ENCODE peak calls at places on chromosome 22, in five cellular contexts. K is right lobe of liver, X is esophagus muscularis mucosa, V is epithelial cell of proximal tubule, B is fibroblast of mammary gland. E is an unnamed sample.

GRCh38 chr22:41242396-41243117 is 1.8 kb upstream of the CHADL start:
- DNase-seq in K (no peak), X (no peak), V (no peak), B (no peak), E (no peak)

GRCh38 chr22:26671317-26672059 is 14.1 kb downstream of the MIAT start:
- DNase-seq in K (peak; percentile 49), X (no peak), V (no peak), B (no peak), E (no peak)

GRCh38 chr22:36197065-36197440 is 4.6 kb downstream of the APOL4 start:
- DNase-seq in K (no peak), X (no peak), V (no peak), B (peak; percentile 57), E (no peak)

GRCh38 chr22:36081023-36081431 is 52.4 kb upstream of the RBFOX2 start:
- DNase-seq in K (no peak), X (no peak), V (peak; percentile 52), B (peak; percentile 99), E (peak; percentile 96)

GRCh38 chr22:41261541-41262249 is 21.0 kb upstream of the CHADL start:
- DNase-seq in K (no peak), X (no peak), V (no peak), B (no peak), E (no peak)

GRCh38 chr22:30825711-30826505 is 131.2 kb downstream of the OSBP2 start:
- DNase-seq in K (no peak), X (no peak), V (no peak), B (no peak), E (no peak)

GRCh38 chr22:37425800-37426531 is 1.3 kb downstream of the ELFN2 start:
- DNase-seq in K (no peak), X (no peak), V (no peak), B (no peak), E (peak; percentile 24)

GRCh38 chr22:35135165-35135564 is 69.2 kb downstream of the ISX start:
- DNase-seq in K (no peak), X (no peak), V (no peak), B (no peak), E (no peak)

GRCh38 chr22:26172389-26172990 is 3.2 kb downstream of the SEZ6L start:
- DNase-seq in K (peak; percentile 35), X (no peak), V (peak; percentile 1), B (peak; percentile 13), E (no peak)

GRCh38 chr22:37416806-37417205 is 10.5 kb downstream of the ELFN2 start:
- DNase-seq in K (no peak), X (no peak), V (no peak), B (no peak), E (no peak)

GRCh38 chr22:44755418-44755817 is 3.0 kb downstream of the ARHGAP8 start:
- DNase-seq in K (no peak), X (no peak), V (no peak), B (no peak), E (no peak)

GRCh38 chr22:39277135-39277607 is 32.4 kb upstream of the PDGFB start:
- DNase-seq in K (no peak), X (no peak), V (no peak), B (peak; percentile 83), E (peak; percentile 18)

GRCh38 chr22:39383841-39384625 is 15.5 kb upstream of the TAB1 start:
- DNase-seq in K (no peak), X (no peak), V (no peak), B (no peak), E (no peak)

GRCh38 chr22:30701872-30702271 is 7.2 kb downstream of the OSBP2 start:
- DNase-seq in K (no peak), X (no peak), V (no peak), B (peak; percentile 35), E (no peak)

GRCh38 chr22:28867191-28867590 is 16.2 kb upstream of the ZNRF3 start:
- DNase-seq in K (no peak), X (no peak), V (no peak), B (no peak), E (no peak)

GRCh38 chr22:25942989-25943411 is 201.0 kb downstream of the MYO18B start:
- DNase-seq in K (no peak), X (no peak), V (no peak), B (no peak), E (no peak)

GRCh38 chr22:27422442-27422841 is 379.1 kb downstream of the MN1 start:
- DNase-seq in K (no peak), X (no peak), V (no peak), B (no peak), E (no peak)

GRCh38 chr22:27795053-27795452 is 6.5 kb downstream of the MN1 start:
- DNase-seq in K (no peak), X (no peak), V (no peak), B (no peak), E (no peak)

GRCh38 chr22:35970601-35971417 is 57.8 kb downstream of the RBFOX2 start:
- DNase-seq in K (no peak), X (no peak), V (no peak), B (no peak), E (no peak)

GRCh38 chr22:39802682-39803081 is 90.9 kb downstream of the ENTHD1 start:
- DNase-seq in K (no peak), X (no peak), V (no peak), B (no peak), E (no peak)

GRCh38 chr22:26902401-26903029 is 245.1 kb downstream of the MIAT start:
- DNase-seq in K (no peak), X (no peak), V (no peak), B (no peak), E (no peak)

GRCh38 chr22:31150615-31151014 is 9.4 kb upstream of the RNF185 start:
- DNase-seq in K (no peak), X (no peak), V (no peak), B (no peak), E (no peak)

GRCh38 chr22:44773082-44773481 is 20.7 kb downstream of the ARHGAP8 start:
- DNase-seq in K (no peak), X (no peak), V (no peak), B (no peak), E (no peak)

GRCh38 chr22:16562711-16563554 is 29.7 kb downstream of the CCT8L2 start:
- DNase-seq in K (no peak), X (no peak), V (no peak), B (no peak), E (no peak)

GRCh38 chr22:44460287-44461082 is 37.5 kb downstream of the RTL6 start:
- DNase-seq in K (no peak), X (peak; percentile 50), V (no peak), B (no peak), E (no peak)

GRCh38 chr22:22855617-22856308 is 31.9 kb upstream of the IGLL5 start:
- DNase-seq in K (no peak), X (peak; percentile 86), V (no peak), B (peak; percentile 10), E (no peak)

GRCh38 chr22:40898850-40899357 is 37.0 kb upstream of the DNAJB7 start:
- DNase-seq in K (no peak), X (no peak), V (peak; percentile 23), B (peak; percentile 68), E (peak; percentile 33)

GRCh38 chr22:17700778-17701177 is 62.2 kb downstream of the BCL2L13 start:
- DNase-seq in K (no peak), X (no peak), V (no peak), B (no peak), E (no peak)

GRCh38 chr22:37208401-37209139 is 3.7 kb downstream of the SSTR3 start:
- DNase-seq in K (peak; percentile 7), X (no peak), V (no peak), B (no peak), E (no peak)

GRCh38 chr22:22598144-22598543 is 39.1 kb upstream of the PRAME start:
- DNase-seq in K (no peak), X (peak; percentile 74), V (no peak), B (no peak), E (no peak)

GRCh38 chr22:38740116-38740723 is 15.6 kb downstream of the SUN2 start:
- DNase-seq in K (no peak), X (no peak), V (no peak), B (no peak), E (no peak)

GRCh38 chr22:38104084-38104483 is 6.4 kb downstream of the BAIAP2L2 start:
- DNase-seq in K (no peak), X (no peak), V (no peak), B (peak; percentile 33), E (no peak)

GRCh38 chr22:27405672-27406388 is 395.7 kb downstream of the MN1 start:
- DNase-seq in K (peak; percentile 69), X (no peak), V (no peak), B (peak; percentile 50), E (no peak)

GRCh38 chr22:43118953-43119458 is 8.5 kb downstream of the BIK start:
- DNase-seq in K (no peak), X (no peak), V (no peak), B (peak; percentile 33), E (no peak)
- H3K4me3 ChIP-seq in K (no peak overlapping the region), X (no peak overlapping the region), V (no peak overlapping the region), B (no peak overlapping the region), E (no peak overlapping the region)

GRCh38 chr22:46537221-46537945 is at the start of gene CELSR1:
- DNase-seq in K (no peak), X (no peak), V (no peak), B (no peak), E (no peak)
- H3K4me3 ChIP-seq in K (peak within 1 kb of the TSS; percentile 31), X (peak within 1 kb of the TSS; percentile 50), V (peak within 1 kb of the TSS; percentile 73), B (no peak within 1 kb of the TSS), E (peak within 1 kb of the TSS; percentile 54)

GRCh38 chr22:42344391-42344861 is 74.0 kb upstream of the TCF20 start:
- DNase-seq in K (no peak), X (no peak), V (no peak), B (no peak), E (no peak)
- H3K4me3 ChIP-seq in K (no peak overlapping the region), X (peak overlapping the region; percentile 59), V (peak overlapping the region; percentile 27), B (no peak overlapping the region), E (peak overlapping the region; percentile 28)

DNA sequence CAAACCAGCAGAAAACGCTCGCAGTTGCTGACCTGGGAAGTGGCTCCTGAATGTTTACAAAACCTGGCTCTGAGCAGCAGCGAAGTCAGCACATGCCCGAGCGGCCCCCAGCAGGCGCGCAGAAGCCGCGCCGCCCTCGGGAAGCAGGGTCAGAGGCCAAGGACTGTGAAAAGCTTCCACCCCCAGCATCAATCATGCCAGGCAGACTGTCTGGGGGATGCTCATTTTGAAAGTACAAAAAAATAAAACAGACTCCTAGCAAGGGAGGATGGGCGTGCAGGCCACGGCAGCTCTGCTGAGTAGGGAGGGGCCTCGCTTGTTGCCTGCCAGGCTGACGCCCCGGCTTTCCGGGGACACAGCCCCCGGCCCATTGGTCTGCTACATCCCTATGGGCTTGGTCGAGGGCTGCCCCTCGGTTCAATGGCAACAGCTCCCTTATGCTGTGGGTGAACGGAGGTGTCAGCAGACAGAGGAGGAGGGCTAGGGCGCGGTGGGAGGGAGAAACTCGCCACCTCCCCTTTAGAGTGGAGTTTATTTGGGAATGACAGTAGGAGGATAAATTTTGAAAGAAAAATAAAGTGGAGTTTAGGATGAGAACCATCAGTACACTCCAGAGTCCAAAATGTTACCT is 37.7 kb upstream of the GNB1L start:
- DNase-seq in K (no peak), X (no peak), V (no peak), B (peak; percentile 48), E (no peak)
- H3K4me3 ChIP-seq in K (no peak overlapping the region), X (peak overlapping the region; percentile 6), V (no peak overlapping the region), B (no peak overlapping the region), E (no peak overlapping the region)

GRCh38 chr22:32801436-32802290 is at the start of gene TIMP3:
- DNase-seq in K (peak; percentile 92), X (peak; percentile 96), V (no peak), B (peak; percentile 65), E (no peak)
- H3K4me3 ChIP-seq in K (peak within 1 kb of the TSS; percentile 66), X (peak within 1 kb of the TSS; percentile 99), V (no peak within 1 kb of the TSS), B (peak within 1 kb of the TSS; percentile 81), E (peak within 1 kb of the TSS; percentile 92)

GRCh38 chr22:46263208-46263575 is at the start of gene PKDREJ:
- DNase-seq in K (no peak), X (no peak), V (no peak), B (no peak), E (no peak)
- H3K4me3 ChIP-seq in K (no peak within 1 kb of the TSS), X (peak within 1 kb of the TSS; percentile 51), V (no peak within 1 kb of the TSS), B (no peak within 1 kb of the TSS), E (no peak within 1 kb of the TSS)